ENCODE peak calls at places on chromosomes 12 and 14, in four cellular contexts. B, T, I and Z are unnamed samples.

GRCh38 chr14:75142494-75142893 is 15.6 kb upstream of the NEK9 start:
- DNase-seq in B (no peak), T (no peak), I (no peak), Z (no peak)

GRCh38 chr12:123908884-123909807 is 63.5 kb downstream of the CCDC92 start:
- DNase-seq in B (no peak), T (no peak), I (no peak), Z (no peak)

GRCh38 chr14:99881011-99881410 is 87.8 kb downstream of the EML1 start:
- DNase-seq in B (no peak), T (no peak), I (no peak), Z (no peak)

GRCh38 chr12:121800694-121801600 is 2.9 kb upstream of the SETD1B start:
- DNase-seq in B (peak), T (peak), I (peak), Z (peak)

GRCh38 chr12:18250313-18250916 is 10.9 kb upstream of the PIK3C2G start:
- DNase-seq in B (peak), T (peak), I (peak), Z (peak)

GRCh38 chr12:121819212-121819949 is 15.6 kb downstream of the SETD1B start:
- DNase-seq in B (no peak), T (no peak), I (no peak), Z (no peak)

GRCh38 chr12:91364591-91365184 is 182.1 kb upstream of the DCN start:
- DNase-seq in B (no peak), T (no peak), I (no peak), Z (no peak)

GRCh38 chr12:131287938-131288797 is 334.5 kb downstream of the ADGRD1 start:
- DNase-seq in B (no peak), T (no peak), I (no peak), Z (no peak)

GRCh38 chr14:89669209-89669608 is 252.2 kb upstream of the FOXN3 start:
- DNase-seq in B (no peak), T (no peak), I (no peak), Z (no peak)

GRCh38 chr12:110937104-110937641 is 16.8 kb upstream of the MYL2 start:
- DNase-seq in B (peak), T (peak), I (peak), Z (peak)

GRCh38 chr12:104083769-104084475 is 19.6 kb downstream of the HCFC2 start:
- DNase-seq in B (no peak), T (no peak), I (no peak), Z (no peak)

GRCh38 chr14:57748279-57748678 is 117.6 kb downstream of the SLC35F4 start:
- DNase-seq in B (no peak), T (no peak), I (peak), Z (no peak)

GRCh38 chr12:57612711-57613426 is 1.6 kb downstream of the ARHGEF25 start:
- DNase-seq in B (no peak), T (no peak), I (no peak), Z (no peak)

GRCh38 chr14:102941419-102942011 is 19.1 kb downstream of the AMN start:
- DNase-seq in B (no peak), T (no peak), I (no peak), Z (no peak)

GRCh38 chr12:46675736-46676135 is 150.1 kb downstream of the SLC38A4 start:
- DNase-seq in B (peak), T (no peak), I (peak), Z (peak)

GRCh38 chr12:62279961-62280360 is 19.8 kb downstream of the USP15 start:
- DNase-seq in B (no peak), T (no peak), I (no peak), Z (no peak)

GRCh38 chr12:133107121-133107520 is 23.0 kb downstream of the ZNF891 start:
- DNase-seq in B (no peak), T (no peak), I (no peak), Z (no peak)

GRCh38 chr12:95104919-95105452 is 31.6 kb upstream of the NR2C1 start:
- DNase-seq in B (no peak), T (no peak), I (no peak), Z (no peak)

GRCh38 chr14:72169521-72169920 is 237.3 kb downstream of the RGS6 start:
- DNase-seq in B (no peak), T (no peak), I (peak), Z (no peak)

GRCh38 chr12:87304406-87304805 is 724.8 kb downstream of the C12orf50 start:
- DNase-seq in B (no peak), T (no peak), I (no peak), Z (no peak)

GRCh38 chr14:53957739-53958138 is 1.1 kb upstream of the BMP4 start:
- DNase-seq in B (no peak), T (no peak), I (no peak), Z (no peak)

GRCh38 chr12:132881853-132882252 is 5.6 kb downstream of the CHFR start:
- DNase-seq in B (peak), T (no peak), I (no peak), Z (no peak)

GRCh38 chr12:120368789-120369475 is at the start of gene MSI1:
- DNase-seq in B (no peak), T (no peak), I (no peak), Z (no peak)

GRCh38 chr12:16619537-16619936 is 13.6 kb upstream of the LMO3 start:
- DNase-seq in B (no peak), T (no peak), I (no peak), Z (no peak)

GRCh38 chr14:64465208-64465821 is at the start of gene AKAP5:
- DNase-seq in B (peak), T (peak), I (peak), Z (no peak)

GRCh38 chr12:44921736-44922135 is 45.6 kb upstream of the NELL2 start:
- DNase-seq in B (no peak), T (no peak), I (no peak), Z (no peak)

GRCh38 chr14:72439707-72440106 is 454.2 kb downstream of the DPF3 start:
- DNase-seq in B (no peak), T (no peak), I (no peak), Z (no peak)

GRCh38 chr12:25099010-25099409 is 96.0 kb downstream of the DNAI7 start:
- DNase-seq in B (no peak), T (no peak), I (no peak), Z (no peak)

GRCh38 chr14:67268456-67269115 is 27.4 kb downstream of the PALS1 start:
- DNase-seq in B (no peak), T (no peak), I (no peak), Z (no peak)

GRCh38 chr14:95535226-95536021 is 574 bp downstream of the GLRX5 start:
- DNase-seq in B (peak), T (no peak), I (no peak), Z (no peak)

GRCh38 chr12:6363330-6364036 is 11.9 kb downstream of the SCNN1A start:
- DNase-seq in B (peak), T (peak), I (peak), Z (peak)

GRCh38 chr12:104957388-104958008 is 592 bp downstream of the SLC41A2 start:
- DNase-seq in B (peak), T (no peak), I (peak), Z (no peak)

GRCh38 chr14:92500491-92500941 is 13.1 kb upstream of the RIN3 start:
- DNase-seq in B (no peak), T (no peak), I (no peak), Z (no peak)

GRCh38 chr12:86710110-86710509 is 453.9 kb upstream of the MGAT4C start:
- DNase-seq in B (no peak), T (no peak), I (no peak), Z (no peak)